ENCODE peak calls at places on chromosomes 13 and 19, in ten cellular contexts. V is mammary epithelial cell, P is PC-9, A is A549, H is left lung, M is cardiac muscle cell, C is fibroblast of pulmonary artery, X is mucosa of descending colon, E is Peyer's patch, L is fibroblast of lung. R is an unnamed sample.

GRCh38 chr19:32339988-32340874 is 5.2 kb upstream of the ZNF507 start:
- DNase-seq in V (no peak), P (no peak), A (peak; percentile 77), H (peak; percentile 77), M (peak; percentile 61), C (peak; percentile 61), X (peak; percentile 79), E (peak; percentile 85), L (peak; percentile 17), R (peak; percentile 9)

GRCh38 chr13:66565261-66565660 is 664.9 kb downstream of the PCDH9 start:
- DNase-seq in V (no peak), P (no peak), A (no peak), H (no peak), M (no peak), C (no peak), X (no peak), E (no peak), L (no peak), R (no peak)

GRCh38 chr13:22270881-22271280 is 600.0 kb downstream of the FGF9 start:
- DNase-seq in V (no peak), P (no peak), A (no peak), H (no peak), M (no peak), C (no peak), X (no peak), E (no peak), L (no peak), R (no peak)

GRCh38 chr19:39130337-39131254 is 5.0 kb downstream of the PAK4 start:
- DNase-seq in V (no peak), P (no peak), A (no peak), H (no peak), M (no peak), C (no peak), X (no peak), E (no peak), L (no peak), R (no peak)

GRCh38 chr13:27269114-27269665 is 1.4 kb upstream of the RASL11A start:
- DNase-seq in V (no peak), P (peak; percentile 82), A (no peak), H (no peak), M (no peak), C (no peak), X (no peak), E (no peak), L (no peak), R (no peak)

GRCh38 chr13:45718063-45718462 is 15.9 kb downstream of the CBY2 start:
- DNase-seq in V (peak; percentile 9), P (no peak), A (peak; percentile 24), H (no peak), M (peak; percentile 40), C (peak; percentile 23), X (no peak), E (no peak), L (peak; percentile 15), R (no peak)

GRCh38 chr13:94154362-94154761 is 325.1 kb downstream of the DCT start:
- DNase-seq in V (peak; percentile 32), P (no peak), A (no peak), H (no peak), M (peak; percentile 74), C (peak; percentile 56), X (no peak), E (peak; percentile 46), L (peak; percentile 73), R (peak; percentile 32)

GRCh38 chr13:52446265-52446664 is 4.2 kb downstream of the VPS36 start:
- DNase-seq in V (peak; percentile 60), P (peak; percentile 78), A (no peak), H (no peak), M (peak; percentile 24), C (no peak), X (no peak), E (no peak), L (no peak), R (no peak)

GRCh38 chr13:28478127-28478526 is 16.8 kb downstream of the FLT1 start:
- DNase-seq in V (no peak), P (no peak), A (no peak), H (no peak), M (no peak), C (peak; percentile 51), X (no peak), E (no peak), L (peak; percentile 25), R (no peak)

GRCh38 chr13:113546571-113547247 is 37.8 kb upstream of the TFDP1 start:
- DNase-seq in V (no peak), P (no peak), A (no peak), H (peak; percentile 72), M (no peak), C (no peak), X (no peak), E (peak; percentile 39), L (no peak), R (no peak)

DNA sequence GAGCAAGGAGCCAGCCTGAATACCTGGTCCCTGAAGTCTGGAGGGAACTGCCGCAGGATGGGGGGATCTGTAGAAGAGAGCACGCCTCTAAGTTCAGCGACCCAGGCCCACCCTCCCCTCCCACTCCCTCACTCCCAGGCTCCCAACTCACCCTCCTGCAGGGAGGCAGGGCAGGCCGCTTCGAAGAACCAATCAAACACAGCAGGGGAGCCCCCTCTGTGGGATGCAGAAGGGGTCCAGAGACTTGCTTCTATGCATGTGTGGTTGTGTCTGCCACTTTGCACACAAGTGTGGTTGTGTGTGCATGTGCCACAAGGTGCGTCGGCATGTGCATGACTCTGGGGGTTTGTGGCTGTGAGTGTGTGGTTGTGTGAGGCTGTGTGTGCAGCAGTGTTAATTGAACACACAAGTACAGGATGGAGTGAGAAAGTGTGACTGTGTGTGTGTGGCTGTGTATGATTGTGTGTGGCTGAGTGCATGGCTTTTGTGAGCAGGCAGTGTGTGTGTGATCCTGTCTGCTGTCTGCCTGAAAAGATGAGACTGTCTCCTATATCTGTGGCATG is 1.7 kb downstream of the DENND1C start:
- DNase-seq in V (no peak), P (no peak), A (no peak), H (no peak), M (no peak), C (no peak), X (no peak), E (no peak), L (no peak), R (no peak)
- H3K4me3 ChIP-seq in V (no peak overlapping the region), P (no peak overlapping the region), A (no peak overlapping the region), H (no peak overlapping the region), M (no peak overlapping the region), C (no peak overlapping the region), X (no peak overlapping the region), E (no peak overlapping the region), L (no peak overlapping the region), R (no peak overlapping the region)

DNA sequence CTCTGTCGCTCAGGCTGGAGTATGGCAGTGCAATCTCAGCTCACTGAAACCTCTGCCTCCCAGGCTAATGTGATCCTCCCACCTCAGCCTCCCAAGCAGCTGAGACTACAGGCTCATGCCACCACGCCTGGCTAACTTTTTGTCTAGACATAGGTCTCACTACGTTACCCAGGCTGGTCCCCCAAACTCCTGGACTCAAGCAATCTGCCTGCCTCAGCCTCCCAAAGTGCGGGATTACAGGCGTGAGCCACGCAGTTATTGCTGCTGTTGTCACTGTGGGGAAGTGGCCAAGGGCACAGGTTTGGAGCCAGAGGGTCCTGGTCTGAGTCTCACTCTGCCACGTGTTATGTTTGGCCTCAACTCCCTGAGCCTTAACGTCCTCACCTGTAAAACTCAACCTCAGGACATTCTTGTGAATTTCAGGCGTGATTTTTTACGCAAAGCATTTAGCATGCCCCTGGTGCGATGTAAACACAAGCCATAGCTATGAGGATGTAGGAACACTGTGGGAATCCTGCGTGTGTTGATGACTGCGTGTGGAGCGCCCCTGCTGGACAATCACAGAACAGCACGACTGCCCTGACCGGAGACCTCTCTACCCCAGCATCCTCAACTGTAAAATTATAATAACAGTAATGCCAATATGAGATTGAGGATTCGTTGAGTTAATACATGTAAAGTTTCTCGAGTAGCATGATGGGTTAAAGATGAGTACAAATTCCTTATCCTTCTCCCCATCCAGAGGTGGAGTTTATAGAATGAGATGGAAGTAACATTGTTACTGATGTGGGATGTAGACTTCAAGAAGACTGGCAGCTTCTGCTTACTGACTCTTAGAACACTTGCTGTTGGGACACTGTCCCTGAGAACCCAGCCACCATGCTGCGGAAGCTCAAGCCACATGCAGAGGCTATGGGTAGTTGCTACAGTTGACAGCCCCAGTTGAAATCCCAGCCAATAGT is 41.8 kb upstream of the PNMA8B start:
- DNase-seq in V (peak; percentile 17), P (no peak), A (peak; percentile 55), H (peak; percentile 85), M (peak; percentile 62), C (peak; percentile 61), X (peak; percentile 75), E (peak; percentile 86), L (peak; percentile 19), R (peak; percentile 3)
- TF ChIP-seq CTCF in V (peak; percentile 95), P (peak; percentile 96), A (peak; percentile 77), H (peak; percentile 86), M (peak; percentile 98), C (peak; percentile 96), X (peak; percentile 80), E (peak; percentile 68), L (peak; percentile 74), R (peak; percentile 94)

GRCh38 chr19:40739030-40739839 is 11.0 kb downstream of the ACTMAP start:
- DNase-seq in V (no peak), P (no peak), A (no peak), H (no peak), M (no peak), C (no peak), X (no peak), E (no peak), L (no peak), R (no peak)

GRCh38 chr19:40739871-40740703 is 10.2 kb downstream of the ACTMAP start:
- DNase-seq in V (no peak), P (no peak), A (no peak), H (no peak), M (no peak), C (no peak), X (no peak), E (no peak), L (no peak), R (no peak)

GRCh38 chr19:40735003-40735771 is 15.1 kb downstream of the ACTMAP start:
- DNase-seq in V (no peak), P (no peak), A (peak; percentile 57), H (no peak), M (no peak), C (no peak), X (no peak), E (no peak), L (no peak), R (no peak)

GRCh38 chr19:40736661-40737060 is 13.6 kb downstream of the ACTMAP start:
- DNase-seq in V (no peak), P (no peak), A (no peak), H (no peak), M (no peak), C (no peak), X (no peak), E (no peak), L (no peak), R (no peak)

GRCh38 chr19:40737102-40737644 is 13.1 kb downstream of the ACTMAP start:
- DNase-seq in V (no peak), P (no peak), A (no peak), H (no peak), M (no peak), C (no peak), X (no peak), E (no peak), L (no peak), R (no peak)
- H3K4me3 ChIP-seq in V (no peak overlapping the region), P (no peak overlapping the region), A (no peak overlapping the region), H (no peak overlapping the region), M (no peak overlapping the region), C (no peak overlapping the region), X (no peak overlapping the region), E (no peak overlapping the region), L (no peak overlapping the region), R (no peak overlapping the region)

DNA sequence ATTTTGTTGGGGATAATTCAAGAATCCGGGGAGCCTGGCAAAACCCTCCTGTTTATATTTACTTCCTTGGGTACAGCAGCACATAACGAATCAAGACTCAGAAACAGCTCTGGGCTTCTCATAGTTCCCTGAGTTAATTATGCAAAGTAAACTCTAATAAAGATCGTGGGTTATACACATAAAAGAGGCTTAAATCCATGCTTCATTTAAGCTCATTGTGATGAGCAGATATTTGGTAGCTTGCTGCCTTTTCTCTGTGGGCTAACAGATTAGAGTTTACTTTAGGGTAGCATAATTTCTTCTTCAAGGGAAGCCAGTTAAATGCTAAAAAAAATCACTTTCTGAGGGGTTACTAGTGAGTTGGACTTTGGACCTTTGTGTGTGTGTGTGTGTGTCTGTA is 357.7 kb downstream of the TDRD3 start:
- DNase-seq in V (no peak), P (no peak), A (no peak), H (no peak), M (no peak), C (no peak), X (no peak), E (no peak), L (no peak), R (no peak)
- TF ChIP-seq CTCF in V (no peak), P (no peak), A (no peak), H (no peak), M (no peak), C (no peak), X (no peak), E (no peak), L (no peak), R (no peak)